ENCODE peak calls at places on chromosomes 7 and 10, in seven cellular contexts. O, G, E, D, W, M and A are unnamed samples.
A peak's percentile ranks its signal among the peaks of the same experiment; 100 is the strongest.

GRCh38 chr10:75016290-75016689 is 95.2 kb upstream of the SAMD8 start:
- DNase-seq in E (no peak), W (no peak), G (no peak), M (no peak), O (no peak), D (no peak), A (no peak)

GRCh38 chr10:49739426-49739825 is 22.7 kb downstream of the OGDHL start:
- DNase-seq in O (no peak), D (no peak), G (no peak), W (no peak), M (peak; percentile 54), E (peak; percentile 1), A (no peak)

GRCh38 chr7:79988642-79989041 is 146.0 kb upstream of the GNAI1 start:
- DNase-seq in O (peak; percentile 75), D (no peak), W (no peak), G (no peak), M (no peak), E (no peak), A (no peak)

GRCh38 chr10:78304091-78305045 is 270.7 kb downstream of the RPS24 start:
- DNase-seq in D (no peak), E (no peak), W (no peak), M (no peak), O (no peak), G (no peak), A (no peak)

GRCh38 chr7:155842496-155843265 is 30.4 kb upstream of the SHH start:
- DNase-seq in G (no peak), O (no peak), M (no peak), D (no peak), E (no peak), W (no peak), A (no peak)

GRCh38 chr7:2709553-2710165 is 21.7 kb downstream of the AMZ1 start:
- DNase-seq in W (peak; percentile 87), O (peak; percentile 70), M (peak; percentile 87), G (peak; percentile 54), E (peak; percentile 94), D (peak; percentile 44), A (no peak)

GRCh38 chr7:124071843-124072242 is 39.0 kb upstream of the TMEM229A start:
- DNase-seq in O (no peak), E (no peak), D (no peak), W (no peak), G (no peak), M (no peak), A (no peak)

GRCh38 chr7:107697246-107698044 is 36.8 kb downstream of the SLC26A4 start:
- DNase-seq in G (no peak), D (no peak), E (no peak), O (no peak), W (no peak), M (no peak), A (no peak)

GRCh38 chr7:102220929-102221850 is 65.5 kb upstream of the SH2B2 start:
- DNase-seq in W (no peak), G (peak; percentile 41), M (no peak), O (peak; percentile 70), D (no peak), E (no peak), A (no peak)

GRCh38 chr10:31586708-31587107 is 267.7 kb downstream of the ZEB1 start:
- DNase-seq in W (no peak), D (peak; percentile 27), O (no peak), G (no peak), M (no peak), E (no peak), A (no peak)

GRCh38 chr7:126635545-126635944 is 617.2 kb downstream of the GRM8 start:
- DNase-seq in O (no peak), E (no peak), M (no peak), G (no peak), D (no peak), W (no peak), A (no peak)

GRCh38 chr7:135690566-135690965 is 28.3 kb downstream of the STMP1 start:
- DNase-seq in O (no peak), E (no peak), M (no peak), W (no peak), G (no peak), D (no peak), A (no peak)

GRCh38 chr10:805635-806305 is 116.3 kb upstream of the DIP2C start:
- DNase-seq in E (no peak), G (no peak), M (no peak), D (no peak), W (no peak), O (no peak), A (no peak)

GRCh38 chr7:155796381-155797261 is 15.6 kb downstream of the SHH start:
- DNase-seq in M (peak; percentile 85), D (peak; percentile 47), G (peak; percentile 53), O (peak; percentile 51), E (peak; percentile 81), W (peak; percentile 93), A (peak; percentile 86)

GRCh38 chr10:110456523-110457091 is 41.1 kb upstream of the DUSP5 start:
- DNase-seq in E (no peak), O (peak; percentile 84), G (peak; percentile 11), M (no peak), W (no peak), D (no peak), A (peak; percentile 96)

GRCh38 chr10:60032723-60033122 is 126.4 kb upstream of the CCDC6 start:
- DNase-seq in D (no peak), E (peak; percentile 19), O (peak; percentile 80), G (peak; percentile 41), M (no peak), W (peak; percentile 32), A (peak; percentile 68)

GRCh38 chr7:151661556-151661955 is 141.9 kb upstream of the RHEB start:
- DNase-seq in D (no peak), W (no peak), M (no peak), E (no peak), O (no peak), G (no peak), A (no peak)

GRCh38 chr10:8173243-8173865 is 118.9 kb downstream of the GATA3 start:
- DNase-seq in O (no peak), D (no peak), W (no peak), E (no peak), G (no peak), M (no peak), A (no peak)

GRCh38 chr10:36721851-36722250 is 403.5 kb upstream of the ANKRD30A start:
- DNase-seq in D (no peak), O (no peak), W (no peak), E (no peak), G (no peak), M (no peak), A (no peak)

GRCh38 chr7:136102881-136103280 is 125.7 kb upstream of the MTPN start:
- DNase-seq in D (no peak), G (no peak), O (peak; percentile 27), E (no peak), W (no peak), M (no peak), A (no peak)

GRCh38 chr10:69652111-69652856 is 22.2 kb downstream of the FAM241B start:
- DNase-seq in E (no peak), W (no peak), M (no peak), D (no peak), O (no peak), G (no peak), A (no peak)

GRCh38 chr7:142482899-142483658 is 225.2 kb upstream of the PRSS58 start:
- DNase-seq in G (peak; percentile 45), E (no peak), D (peak; percentile 29), M (no peak), O (peak; percentile 63), W (peak; percentile 62), A (peak; percentile 63)

GRCh38 chr10:70634011-70634410 is 31.5 kb upstream of the PRF1 start:
- DNase-seq in M (no peak), O (peak; percentile 76), E (no peak), D (no peak), G (no peak), W (no peak), A (no peak)

GRCh38 chr10:114023198-114023597 is 20.5 kb upstream of the ADRB1 start:
- DNase-seq in G (no peak), O (no peak), M (no peak), E (no peak), W (no peak), D (no peak), A (no peak)

GRCh38 chr7:2037301-2037804 is 195.4 kb downstream of the MAD1L1 start:
- DNase-seq in E (no peak), D (no peak), G (no peak), W (no peak), O (no peak), M (peak; percentile 36), A (no peak)

GRCh38 chr10:115094605-115095004 is 1.4 kb downstream of the ATRNL1 start:
- DNase-seq in D (no peak), G (no peak), M (no peak), O (no peak), E (no peak), W (no peak), A (no peak)

GRCh38 chr7:21364838-21365267 is 63.0 kb upstream of the SP4 start:
- DNase-seq in D (no peak), W (no peak), M (no peak), O (peak; percentile 70), E (no peak), G (no peak), A (no peak)

GRCh38 chr7:3120513-3120912 is 76.8 kb upstream of the CARD11 start:
- DNase-seq in W (no peak), M (no peak), E (no peak), G (no peak), O (no peak), D (no peak), A (no peak)

GRCh38 chr10:91198781-91199180 is 21.7 kb upstream of the PCGF5 start:
- DNase-seq in E (no peak), W (no peak), D (no peak), M (no peak), G (no peak), O (peak; percentile 29), A (no peak)